ENCODE peak calls at places on chromosomes 3 and 15, in ten cellular contexts. E is activated effector memory CD4-positive, alpha-beta T cell treated with Interleukin-2 at 50 U/mL for 16 hours; Y is fibroblast of lung; M is HS-27A; Q is activated CD4-positive, alpha-beta memory T cell treated with anti-CD3 and anti-CD28 coated beads for 36 hours; J is renal cortical epithelial cell; X is AG08395; O is GM13977; C is transverse colon; K is right atrium auricular region. W is an unnamed sample.

GRCh38 chr15:76401285-76401684 is 64.7 kb downstream of the ISL2 start:
- DNase-seq in J (no peak), Q (no peak), C (no peak), O (no peak), E (no peak), X (no peak), K (no peak), M (no peak), Y (no peak), W (no peak)

GRCh38 chr3:138089091-138089490 is 26.3 kb downstream of the DZIP1L start:
- DNase-seq in C (no peak), Q (no peak), K (no peak), X (no peak), M (no peak), Y (peak), E (no peak), O (no peak), J (no peak), W (no peak)

GRCh38 chr15:101127503-101128076 is 124.3 kb downstream of the CHSY1 start:
- DNase-seq in C (peak), M (peak), J (peak), O (peak), Q (peak), Y (peak), K (peak), E (peak), X (peak), W (no peak)

GRCh38 chr3:117856354-117856753 is 1146.8 kb downstream of the TUSC7 start:
- DNase-seq in E (no peak), Q (no peak), Y (no peak), O (no peak), K (no peak), M (no peak), X (no peak), J (no peak), C (no peak), W (no peak)

GRCh38 chr15:35876762-35877161 is 330.8 kb upstream of the DPH6 start:
- DNase-seq in E (no peak), Q (no peak), K (no peak), X (peak), Y (no peak), M (no peak), J (no peak), O (no peak), C (no peak), W (no peak)

GRCh38 chr3:187750041-187750512 is 4.8 kb upstream of the BCL6 start:
- DNase-seq in O (no peak), X (no peak), E (no peak), C (peak), M (no peak), J (peak), Y (peak), K (no peak), Q (no peak), W (peak)

GRCh38 chr15:42363942-42364341 is 4.6 kb downstream of the CAPN3 start:
- DNase-seq in K (no peak), O (no peak), Y (no peak), C (no peak), Q (no peak), E (no peak), M (no peak), X (no peak), J (no peak), W (no peak)

GRCh38 chr3:183328823-183329222 is 75.8 kb downstream of the B3GNT5 start:
- DNase-seq in K (no peak), M (no peak), O (no peak), Q (no peak), Y (peak), J (peak), X (no peak), E (no peak), C (no peak), W (no peak)

GRCh38 chr15:51727141-51727897 is 10.1 kb downstream of the LYSMD2 start:
- DNase-seq in K (no peak), O (no peak), Q (peak), E (no peak), X (peak), Y (peak), J (peak), M (no peak), C (no peak), W (no peak)

GRCh38 chr3:78163379-78163778 is 1123.5 kb downstream of the ROBO2 start:
- DNase-seq in C (no peak), E (no peak), K (no peak), Q (no peak), X (no peak), O (no peak), Y (no peak), J (no peak), M (no peak), W (no peak)

GRCh38 chr15:29870495-29871151 is 48.4 kb upstream of the TJP1 start:
- DNase-seq in X (no peak), Y (no peak), J (peak), C (no peak), Q (no peak), M (no peak), O (no peak), E (no peak), K (no peak), W (no peak)

GRCh38 chr15:60647246-60647645 is 168.3 kb upstream of the ICE2 start:
- DNase-seq in C (no peak), M (no peak), Q (no peak), Y (no peak), O (no peak), E (no peak), J (no peak), X (no peak), K (no peak), W (no peak)

GRCh38 chr3:140207541-140207940 is 272.6 kb downstream of the CLSTN2 start:
- DNase-seq in J (no peak), Q (no peak), C (no peak), K (no peak), Y (no peak), O (no peak), X (no peak), M (no peak), E (no peak), W (no peak)

GRCh38 chr3:120659285-120659684 is 22.8 kb downstream of the HGD start:
- DNase-seq in K (no peak), Y (no peak), J (no peak), C (no peak), M (no peak), Q (no peak), E (no peak), O (no peak), X (no peak), W (no peak)

GRCh38 chr3:40255532-40255931 is 54.0 kb upstream of the EIF1B start:
- DNase-seq in E (no peak), Y (no peak), M (no peak), X (no peak), Q (no peak), C (no peak), O (no peak), K (no peak), J (no peak), W (no peak)

GRCh38 chr15:65146438-65146837 is 12.8 kb upstream of the PDCD7 start:
- DNase-seq in K (no peak), O (no peak), J (no peak), Y (no peak), M (no peak), X (no peak), E (no peak), C (no peak), Q (no peak), W (no peak)

GRCh38 chr15:34001536-34001935 is 33.2 kb downstream of the CHRM5 start:
- DNase-seq in J (peak), K (no peak), Q (no peak), M (no peak), C (no peak), O (no peak), E (no peak), X (no peak), Y (no peak), W (no peak)

GRCh38 chr3:71930056-71930991 is 145.4 kb upstream of the PROK2 start:
- DNase-seq in C (no peak), J (peak), X (peak), E (no peak), M (no peak), O (peak), Y (peak), K (no peak), Q (peak), W (no peak)

GRCh38 chr15:89912145-89912673 is 543 bp downstream of the ARPIN start:
- DNase-seq in Y (peak), Q (no peak), K (peak), M (no peak), C (peak), X (peak), O (no peak), E (no peak), J (no peak), W (peak)

GRCh38 chr15:62928242-62928995 is 114.1 kb upstream of the TPM1 start:
- DNase-seq in X (peak), J (peak), M (peak), Y (peak), C (no peak), Q (no peak), K (peak), O (no peak), E (no peak), W (no peak)

GRCh38 chr3:35500641-35501353 is 138.5 kb upstream of the ARPP21 start:
- DNase-seq in Q (no peak), C (no peak), Y (no peak), O (no peak), M (no peak), K (no peak), X (no peak), J (peak), E (no peak), W (no peak)

GRCh38 chr3:138072816-138073215 is 42.6 kb downstream of the DZIP1L start:
- DNase-seq in K (no peak), Q (no peak), O (no peak), C (no peak), J (no peak), Y (no peak), M (no peak), E (no peak), X (no peak), W (no peak)

GRCh38 chr3:72593881-72594397 is 254.3 kb downstream of the SHQ1 start:
- DNase-seq in X (no peak), O (peak), C (no peak), Y (peak), J (peak), E (no peak), K (no peak), M (no peak), Q (no peak), W (no peak)

GRCh38 chr15:97706059-97706458 is 254.4 kb upstream of the ARRDC4 start:
- DNase-seq in X (no peak), J (no peak), O (no peak), Y (no peak), M (no peak), C (peak), E (no peak), Q (no peak), K (no peak), W (no peak)

GRCh38 chr3:134446800-134447199 is 39.0 kb downstream of the ANAPC13 start:
- DNase-seq in M (no peak), X (peak), C (no peak), K (no peak), Q (no peak), J (peak), O (no peak), Y (peak), E (no peak), W (no peak)

GRCh38 chr15:78951841-78952238 is 7.0 kb upstream of the CTSH start:
- DNase-seq in K (no peak), O (no peak), C (no peak), M (no peak), Q (no peak), J (peak), Y (peak), X (no peak), E (no peak), W (peak)

GRCh38 chr15:76289582-76289981 is 21.7 kb downstream of the ETFA start:
- DNase-seq in K (no peak), J (no peak), Q (no peak), E (no peak), Y (peak), X (no peak), O (no peak), M (no peak), C (no peak), W (no peak)

GRCh38 chr3:43953375-43953774 is 262.6 kb downstream of the ABHD5 start:
- DNase-seq in J (no peak), C (no peak), E (no peak), X (no peak), M (no peak), Q (no peak), O (no peak), Y (no peak), K (no peak), W (no peak)

GRCh38 chr3:160986060-160986459 is 119.1 kb downstream of the B3GALNT1 start:
- DNase-seq in Y (peak), X (no peak), E (no peak), C (no peak), K (no peak), O (no peak), J (peak), M (no peak), Q (no peak), W (no peak)

GRCh38 chr3:184110316-184110725 is 13.5 kb downstream of the HTR3E start:
- DNase-seq in Y (peak), J (peak), K (no peak), E (no peak), Q (no peak), X (no peak), O (no peak), C (no peak), M (no peak), W (no peak)

GRCh38 chr3:66812126-66812525 is 186.0 kb upstream of the KBTBD8 start:
- DNase-seq in C (no peak), Y (peak), X (no peak), J (no peak), Q (no peak), E (no peak), O (no peak), K (no peak), M (no peak), W (no peak)

GRCh38 chr3:184160456-184160855 is 5.3 kb downstream of the DVL3 start:
- DNase-seq in E (no peak), C (no peak), Y (peak), O (peak), Q (no peak), X (peak), J (no peak), M (no peak), K (no peak), W (no peak)

GRCh38 chr15:31254431-31255175 is 72.0 kb upstream of the KLF13 start:
- DNase-seq in E (no peak), K (no peak), J (no peak), M (peak), Y (peak), C (peak), X (peak), Q (no peak), O (no peak), W (no peak)

GRCh38 chr3:119700269-119700919 is 2.4 kb upstream of the CFAP91 start:
- DNase-seq in O (peak), E (no peak), X (no peak), M (no peak), Y (peak), C (peak), K (no peak), Q (peak), J (peak), W (no peak)

GRCh38 chr3:124213641-124214040 is 221.7 kb upstream of the ROPN1 start:
- DNase-seq in K (no peak), Y (no peak), E (no peak), Q (no peak), X (no peak), O (no peak), C (no peak), J (no peak), M (no peak), W (no peak)

W was measured in pancreas.